ENCODE peak calls at places on chromosomes 11 and 22, in six cellular contexts. One of them, this sample, is unnamed.
A peak's percentile ranks its signal among the peaks of the same experiment; 100 is the strongest.

GRCh38 chr22:24102366-24103200 is 78.7 kb upstream of the SUSD2 start:
- DNase-seq in IMR-90: no peak
- DNase-seq in A549: no peak
- DNase-seq in K562: no peak
- DNase-seq in GM12878: no peak
- DNase-seq in HepG2: no peak
- DNase-seq in this sample: no peak

GRCh38 chr11:135002236-135002635 is 590.2 kb upstream of the B3GAT1 start:
- DNase-seq in GM12878: no peak
- DNase-seq in A549: no peak
- DNase-seq in HepG2: no peak
- DNase-seq in IMR-90: no peak
- DNase-seq in K562: no peak
- DNase-seq in this sample: no peak

GRCh38 chr11:102836290-102836875 is 7.0 kb downstream of the MMP3 start:
- DNase-seq in GM12878: no peak
- DNase-seq in IMR-90: peak; percentile 78
- DNase-seq in K562: no peak
- DNase-seq in A549: no peak
- DNase-seq in HepG2: no peak
- DNase-seq in this sample: no peak

GRCh38 chr11:2287102-2287501 is 14.6 kb downstream of the C11orf21 start:
- DNase-seq in K562: no peak
- DNase-seq in GM12878: no peak
- DNase-seq in A549: no peak
- DNase-seq in IMR-90: no peak
- DNase-seq in HepG2: no peak
- DNase-seq in this sample: no peak

GRCh38 chr11:61627831-61628753 is 47.2 kb upstream of the SYT7 start:
- DNase-seq in GM12878: no peak
- DNase-seq in A549: peak; percentile 67
- DNase-seq in IMR-90: peak; percentile 73
- DNase-seq in K562: peak; percentile 69
- DNase-seq in HepG2: peak; percentile 57
- DNase-seq in this sample: peak; percentile 74

GRCh38 chr11:118092907-118093571 is 6.3 kb upstream of the SMIM35 start:
- DNase-seq in A549: no peak
- DNase-seq in HepG2: peak; percentile 65
- DNase-seq in IMR-90: no peak
- DNase-seq in K562: peak; percentile 52
- DNase-seq in GM12878: no peak
- DNase-seq in this sample: no peak

GRCh38 chr11:65555693-65556231 is 2.4 kb downstream of the LTBP3 start:
- DNase-seq in IMR-90: peak; percentile 88
- DNase-seq in A549: peak; percentile 67
- DNase-seq in HepG2: peak; percentile 83
- DNase-seq in GM12878: no peak
- DNase-seq in K562: peak; percentile 54
- DNase-seq in this sample: no peak

GRCh38 chr22:50059185-50059880 is 1.2 kb upstream of the TTLL8 start:
- DNase-seq in HepG2: peak; percentile 24
- DNase-seq in K562: peak; percentile 66
- DNase-seq in IMR-90: peak; percentile 20
- DNase-seq in A549: peak; percentile 62
- DNase-seq in GM12878: no peak
- DNase-seq in this sample: peak; percentile 54

GRCh38 chr11:16194566-16194965 is 161.8 kb downstream of the SOX6 start:
- DNase-seq in K562: no peak
- DNase-seq in HepG2: no peak
- DNase-seq in IMR-90: peak; percentile 11
- DNase-seq in GM12878: no peak
- DNase-seq in A549: no peak
- DNase-seq in this sample: no peak

GRCh38 chr11:130601141-130601540 is 152.7 kb downstream of the ADAMTS15 start:
- DNase-seq in K562: no peak
- DNase-seq in HepG2: no peak
- DNase-seq in GM12878: no peak
- DNase-seq in IMR-90: peak; percentile 90
- DNase-seq in A549: no peak
- DNase-seq in this sample: peak; percentile 32

GRCh38 chr11:2314525-2315394 is 12.9 kb downstream of the TSPAN32 start:
- DNase-seq in IMR-90: peak; percentile 60
- DNase-seq in GM12878: no peak
- DNase-seq in A549: no peak
- DNase-seq in K562: peak; percentile 46
- DNase-seq in HepG2: no peak
- DNase-seq in this sample: no peak

GRCh38 chr11:11532574-11532973 is 89.2 kb downstream of the GALNT18 start:
- DNase-seq in A549: no peak
- DNase-seq in GM12878: no peak
- DNase-seq in HepG2: no peak
- DNase-seq in IMR-90: peak; percentile 22
- DNase-seq in K562: no peak
- DNase-seq in this sample: no peak

GRCh38 chr11:68314886-68315580 is 2.6 kb downstream of the LRP5 start:
- DNase-seq in GM12878: no peak
- DNase-seq in A549: no peak
- DNase-seq in K562: peak; percentile 44
- DNase-seq in IMR-90: peak; percentile 59
- DNase-seq in HepG2: peak; percentile 96
- DNase-seq in this sample: no peak
- TF ChIP-seq BHLHE40 in GM12878: no peak
- TF ChIP-seq BHLHE40 in A549: no peak
- TF ChIP-seq BHLHE40 in K562: peak; percentile 20
- TF ChIP-seq BHLHE40 in IMR-90: no peak
- TF ChIP-seq BHLHE40 in HepG2: no peak
- TF ChIP-seq BHLHE40 in this sample: no peak

GRCh38 chr22:43923191-43923590 is 414 bp upstream of the PNPLA3 start:
- DNase-seq in A549: no peak
- DNase-seq in GM12878: no peak
- DNase-seq in IMR-90: no peak
- DNase-seq in HepG2: no peak
- DNase-seq in K562: no peak
- DNase-seq in this sample: no peak

GRCh38 chr22:43922123-43922522 is 1.5 kb upstream of the PNPLA3 start:
- DNase-seq in GM12878: no peak
- DNase-seq in K562: peak; percentile 21
- DNase-seq in IMR-90: no peak
- DNase-seq in A549: no peak
- DNase-seq in HepG2: peak; percentile 57
- DNase-seq in this sample: no peak

GRCh38 chr22:43921361-43921760 is 2.2 kb upstream of the PNPLA3 start:
- DNase-seq in HepG2: peak; percentile 44
- DNase-seq in GM12878: no peak
- DNase-seq in IMR-90: peak; percentile 77
- DNase-seq in A549: no peak
- DNase-seq in K562: no peak
- DNase-seq in this sample: no peak

GRCh38 chr22:43917523-43917922 is 6.1 kb upstream of the PNPLA3 start:
- DNase-seq in K562: no peak
- DNase-seq in HepG2: no peak
- DNase-seq in IMR-90: no peak
- DNase-seq in A549: no peak
- DNase-seq in GM12878: no peak
- DNase-seq in this sample: no peak

DNA sequence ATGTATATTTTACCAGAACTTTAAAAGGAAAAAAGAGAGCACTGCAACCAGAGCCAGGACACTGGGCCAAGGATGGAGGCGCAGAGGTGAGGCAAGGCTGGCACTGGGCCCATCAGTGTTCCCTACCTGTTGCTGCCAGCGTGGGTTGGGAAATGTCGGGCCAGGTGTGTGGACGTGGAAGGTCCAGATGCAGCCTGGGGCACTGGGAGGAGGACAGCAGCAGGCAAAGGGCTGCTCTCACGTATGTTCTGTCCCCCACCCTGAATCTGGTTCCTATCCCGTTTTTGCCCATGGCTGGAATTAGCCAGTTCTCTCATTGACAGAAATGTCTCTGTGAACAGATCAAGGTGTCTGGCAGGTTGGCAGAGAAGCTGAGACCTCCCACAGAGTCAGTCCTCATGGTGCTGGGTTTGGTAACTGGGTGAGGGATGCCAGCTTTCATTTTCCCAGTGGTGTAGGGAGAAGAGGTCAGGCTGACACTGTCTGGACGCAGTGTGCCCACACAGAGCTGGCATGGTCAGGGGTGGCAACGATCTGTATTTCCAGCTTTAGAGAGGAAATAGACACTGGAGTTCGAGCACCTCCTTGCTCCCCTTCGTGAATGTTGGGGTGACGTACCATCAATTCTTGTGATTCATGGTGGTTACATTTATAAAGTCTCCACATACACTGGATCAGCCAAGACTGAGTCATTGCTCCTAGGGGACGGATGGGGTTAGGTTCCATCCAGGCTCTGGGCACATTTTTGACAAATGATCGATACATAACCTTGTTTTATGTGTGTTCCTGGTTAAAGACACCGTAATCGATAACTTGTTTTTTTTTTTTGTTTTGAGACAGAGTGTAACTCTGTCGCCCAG is 4.3 kb upstream of the PNPLA3 start:
- DNase-seq in HepG2: no peak
- DNase-seq in A549: no peak
- DNase-seq in K562: no peak
- DNase-seq in IMR-90: peak; percentile 51
- DNase-seq in GM12878: no peak
- DNase-seq in this sample: no peak
- TF ChIP-seq BHLHE40 in HepG2: no peak
- TF ChIP-seq BHLHE40 in A549: no peak
- TF ChIP-seq BHLHE40 in K562: no peak
- TF ChIP-seq BHLHE40 in IMR-90: no peak
- TF ChIP-seq BHLHE40 in GM12878: no peak
- TF ChIP-seq BHLHE40 in this sample: no peak

GRCh38 chr22:27687984-27688545 is 113.5 kb downstream of the MN1 start:
- DNase-seq in A549: no peak
- DNase-seq in K562: no peak
- DNase-seq in IMR-90: no peak
- DNase-seq in HepG2: peak; percentile 24
- DNase-seq in GM12878: no peak
- DNase-seq in this sample: no peak

GRCh38 chr22:27685515-27685914 is 116.0 kb downstream of the MN1 start:
- DNase-seq in K562: no peak
- DNase-seq in A549: no peak
- DNase-seq in HepG2: no peak
- DNase-seq in IMR-90: no peak
- DNase-seq in GM12878: no peak
- DNase-seq in this sample: no peak

GRCh38 chr22:27685971-27686370 is 115.6 kb downstream of the MN1 start:
- DNase-seq in K562: no peak
- DNase-seq in GM12878: no peak
- DNase-seq in A549: no peak
- DNase-seq in IMR-90: no peak
- DNase-seq in HepG2: no peak
- DNase-seq in this sample: no peak

GRCh38 chr22:27684856-27685255 is 116.7 kb downstream of the MN1 start:
- DNase-seq in HepG2: no peak
- DNase-seq in GM12878: no peak
- DNase-seq in K562: no peak
- DNase-seq in A549: no peak
- DNase-seq in IMR-90: peak; percentile 6
- DNase-seq in this sample: no peak

DNA sequence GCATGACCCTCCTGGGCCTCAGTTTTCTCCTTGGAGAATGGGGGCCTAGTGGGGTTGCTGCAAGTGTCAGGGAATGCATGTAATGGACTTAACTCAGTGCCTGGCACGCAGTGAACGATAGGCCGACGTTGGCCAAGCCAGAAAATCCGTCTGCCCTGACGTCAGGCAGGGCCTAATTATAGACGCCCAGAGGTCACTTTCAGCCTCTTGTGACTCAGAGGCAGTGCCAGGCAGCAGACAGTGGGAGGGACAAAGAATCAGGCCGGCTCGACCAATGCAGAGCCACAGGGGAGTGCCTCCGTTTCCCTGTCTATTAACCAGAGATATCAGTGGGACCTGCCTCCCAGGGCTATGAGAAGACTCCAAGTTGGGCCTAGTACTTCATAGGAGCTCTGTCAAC is 115.0 kb downstream of the MN1 start:
- DNase-seq in HepG2: peak; percentile 39
- DNase-seq in K562: no peak
- DNase-seq in GM12878: no peak
- DNase-seq in IMR-90: peak; percentile 85
- DNase-seq in A549: peak; percentile 74
- DNase-seq in this sample: no peak
- TF ChIP-seq BHLHE40 in HepG2: no peak
- TF ChIP-seq BHLHE40 in K562: no peak
- TF ChIP-seq BHLHE40 in GM12878: no peak
- TF ChIP-seq BHLHE40 in IMR-90: peak; percentile 29
- TF ChIP-seq BHLHE40 in A549: no peak
- TF ChIP-seq BHLHE40 in this sample: no peak

GRCh38 chr11:58788355-58789023 is 56.0 kb downstream of the GLYATL2 start:
- DNase-seq in K562: peak; percentile 52
- DNase-seq in HepG2: peak; percentile 67
- DNase-seq in GM12878: peak; percentile 7
- DNase-seq in A549: peak; percentile 6
- DNase-seq in IMR-90: peak; percentile 61
- DNase-seq in this sample: peak; percentile 47
- TF ChIP-seq BHLHE40 in K562: peak; percentile 14
- TF ChIP-seq BHLHE40 in HepG2: no peak
- TF ChIP-seq BHLHE40 in GM12878: no peak
- TF ChIP-seq BHLHE40 in A549: no peak
- TF ChIP-seq BHLHE40 in IMR-90: no peak
- TF ChIP-seq BHLHE40 in this sample: no peak

GRCh38 chr11:60315866-60316265 is 11.2 kb upstream of the MS4A6E start:
- DNase-seq in HepG2: no peak
- DNase-seq in IMR-90: no peak
- DNase-seq in GM12878: no peak
- DNase-seq in K562: no peak
- DNase-seq in A549: no peak
- DNase-seq in this sample: no peak
- TF ChIP-seq BHLHE40 in HepG2: no peak
- TF ChIP-seq BHLHE40 in IMR-90: no peak
- TF ChIP-seq BHLHE40 in GM12878: no peak
- TF ChIP-seq BHLHE40 in K562: no peak
- TF ChIP-seq BHLHE40 in A549: no peak
- TF ChIP-seq BHLHE40 in this sample: no peak